ENCODE peak calls at places on chromosome 19, in seven cellular contexts. Y is NCI-H2029; N is stimulated activated CD8-positive, alpha-beta memory T cell treated with anti-CD3 and anti-CD28 coated beads, Interleukin-12 subunit alpha, Interleukin-12 subunit beta, amount 100 ng/mL, for 1 hour; Q is ovary; A is right atrium auricular region; F is substantia nigra; K is astrocyte of the spinal cord. J is an unnamed sample.

GRCh38 chr19:47063874-47064273 is 15.4 kb upstream of the TMEM160 start:
- DNase-seq in A (no peak), F (no peak), N (no peak), Y (no peak), K (no peak), Q (no peak), J (no peak)

GRCh38 chr19:10724573-10725071 is 6.7 kb downstream of the DNM2 start:
- DNase-seq in N (no peak), Q (no peak), Y (no peak), K (no peak), F (peak; percentile 52), A (no peak), J (no peak)

GRCh38 chr19:3554254-3555083 is 2.9 kb downstream of the MFSD12 start:
- DNase-seq in F (no peak), N (no peak), K (no peak), Q (no peak), Y (no peak), A (no peak), J (no peak)

GRCh38 chr19:1094655-1094977 is 559 bp downstream of the POLR2E start:
- DNase-seq in K (no peak), A (no peak), F (no peak), Y (no peak), N (no peak), Q (no peak), J (no peak)

GRCh38 chr19:15812059-15812722 is 3.3 kb downstream of the OR10H1 start:
- DNase-seq in Y (no peak), K (no peak), N (peak; percentile 10), F (no peak), A (no peak), Q (no peak), J (no peak)

GRCh38 chr19:35742121-35742724 is at the start of gene IGFLR1:
- DNase-seq in F (peak; percentile 43), Q (no peak), A (no peak), N (peak; percentile 47), K (no peak), Y (no peak), J (no peak)

GRCh38 chr19:46303702-46304397 is 7.0 kb downstream of the HIF3A start:
- DNase-seq in A (peak; percentile 76), Y (no peak), K (peak; percentile 53), N (no peak), Q (peak; percentile 78), F (no peak), J (no peak)

GRCh38 chr19:46812898-46813569 is 24.6 kb upstream of the SLC1A5 start:
- DNase-seq in Q (peak; percentile 58), N (no peak), K (no peak), A (no peak), Y (no peak), F (no peak), J (no peak)

GRCh38 chr19:17090501-17091074 is 15.0 kb downstream of the MYO9B start:
- DNase-seq in Y (no peak), K (no peak), N (no peak), A (no peak), Q (no peak), F (no peak), J (no peak)

GRCh38 chr19:11111117-11111770 is 22.0 kb downstream of the LDLR start:
- DNase-seq in F (no peak), Q (no peak), N (no peak), A (no peak), Y (no peak), K (no peak), J (no peak)

GRCh38 chr19:50718255-50719118 is 1.1 kb downstream of the SHANK1 start:
- DNase-seq in N (no peak), F (no peak), A (no peak), Q (peak; percentile 41), K (no peak), Y (no peak), J (no peak)

GRCh38 chr19:44800461-44800860 is 8.4 kb upstream of the BCAM start:
- DNase-seq in F (peak; percentile 51), Q (peak; percentile 92), N (peak; percentile 69), Y (peak; percentile 56), K (peak; percentile 60), A (peak; percentile 83), J (peak; percentile 12)

GRCh38 chr19:53772943-53773342 is 51.2 kb downstream of the NLRP12 start:
- DNase-seq in F (peak; percentile 3), Y (peak; percentile 6), A (peak; percentile 65), K (peak; percentile 43), N (peak; percentile 21), Q (no peak), J (peak; percentile 22)

GRCh38 chr19:39506944-39507714 is 7.8 kb upstream of the SELENOV start:
- DNase-seq in N (peak; percentile 21), F (no peak), Y (peak; percentile 23), A (no peak), Q (peak; percentile 65), K (peak; percentile 68), J (peak; percentile 17)

GRCh38 chr19:13291913-13292312 is 141.7 kb downstream of the IER2 start:
- DNase-seq in N (no peak), F (no peak), Q (no peak), A (no peak), K (no peak), Y (no peak), J (no peak)

GRCh38 chr19:53868892-53869804 is 1.5 kb downstream of the MYADM start:
- DNase-seq in A (peak; percentile 94), N (peak; percentile 76), Q (peak; percentile 97), K (peak; percentile 94), F (peak; percentile 76), Y (peak; percentile 79), J (peak; percentile 55)

GRCh38 chr19:34241513-34242337 is 12.6 kb upstream of the GARRE1 start:
- DNase-seq in Y (peak; percentile 91), N (no peak), F (no peak), K (no peak), A (no peak), Q (no peak), J (no peak)

GRCh38 chr19:46607441-46607841 is 6.3 kb downstream of the CALM3 start:
- DNase-seq in N (no peak), Q (peak; percentile 37), K (no peak), F (peak; percentile 52), Y (no peak), A (peak; percentile 57), J (no peak)

GRCh38 chr19:15330801-15331418 is 1.4 kb downstream of the BRD4 start:
- DNase-seq in N (peak; percentile 12), F (no peak), A (no peak), K (peak; percentile 73), Y (no peak), Q (no peak), J (no peak)

GRCh38 chr19:17751103-17751911 is at the start of gene FCHO1:
- DNase-seq in Y (no peak), F (peak; percentile 71), K (no peak), Q (no peak), N (peak; percentile 84), A (no peak), J (peak; percentile 46)

GRCh38 chr19:51615991-51616390 is 14.2 kb downstream of the SIGLEC5 start:
- DNase-seq in K (no peak), A (no peak), Y (no peak), F (no peak), N (no peak), Q (no peak), J (no peak)

GRCh38 chr19:38062959-38063786 is 156.2 kb downstream of the SIPA1L3 start:
- DNase-seq in Y (peak; percentile 58), K (no peak), A (no peak), Q (no peak), F (peak; percentile 31), N (no peak), J (peak; percentile 18)

GRCh38 chr19:1213391-1214286 is 8.1 kb downstream of the STK11 start:
- DNase-seq in Y (no peak), N (no peak), A (peak; percentile 74), F (peak; percentile 69), Q (peak; percentile 49), K (peak; percentile 54), J (peak; percentile 59)

GRCh38 chr19:16315825-16316505 is 8.7 kb upstream of the KLF2 start:
- DNase-seq in Y (no peak), Q (peak; percentile 80), N (no peak), K (peak; percentile 94), F (no peak), A (peak; percentile 90), J (no peak)

GRCh38 chr19:3324405-3324856 is 42.0 kb upstream of the NFIC start:
- DNase-seq in N (peak; percentile 64), F (no peak), A (no peak), Y (no peak), Q (peak; percentile 72), K (no peak), J (no peak)

GRCh38 chr19:13935765-13936486 is 2.3 kb downstream of the PODNL1 start:
- DNase-seq in Q (no peak), K (peak; percentile 13), Y (no peak), A (no peak), N (no peak), F (no peak), J (no peak)

GRCh38 chr19:18593367-18594095 is 4.9 kb downstream of the REX1BD start:
- DNase-seq in N (no peak), Q (no peak), Y (no peak), A (no peak), F (no peak), K (no peak), J (no peak)

GRCh38 chr19:57241181-57241580 is 749 bp downstream of the ZNF805 start:
- DNase-seq in F (no peak), A (peak; percentile 21), K (peak; percentile 24), N (no peak), Y (no peak), Q (no peak), J (no peak)

J was measured in putamen.